ENCODE peak calls at places on chromosomes 4 and X, in four cellular contexts. F, C, H and Q are unnamed samples.

GRCh38 chr4:108224628-108225053 is 55.9 kb upstream of the LEF1 start:
- DNase-seq in C (no peak), F (no peak), H (no peak), Q (peak; percentile 88)

GRCh38 chr4:119099227-119099910 is 36.3 kb upstream of the MYOZ2 start:
- DNase-seq in F (no peak), H (no peak), C (peak; percentile 82), Q (no peak)

GRCh38 chrX:599837-600715 is 30.5 kb upstream of the SHOX start:
- DNase-seq in C (no peak), F (no peak), H (no peak), Q (no peak)

GRCh38 chr4:159606835-159607234 is 504.0 kb downstream of the RAPGEF2 start:
- DNase-seq in F (no peak), H (no peak), C (no peak), Q (peak; percentile 27)

GRCh38 chrX:136586386-136586785 is 54.4 kb downstream of the VGLL1 start:
- DNase-seq in F (no peak), H (no peak), C (no peak), Q (peak; percentile 41)

GRCh38 chrX:9538544-9539045 is 73.7 kb downstream of the TBL1X start:
- DNase-seq in H (no peak), F (peak; percentile 78), C (no peak), Q (no peak)

GRCh38 chr4:5708171-5708828 is at the start of gene EVC2:
- DNase-seq in H (no peak), C (no peak), F (peak; percentile 96), Q (no peak)

GRCh38 chr4:7932333-7932732 is 7.3 kb downstream of the AFAP1 start:
- DNase-seq in C (no peak), H (no peak), F (no peak), Q (no peak)

GRCh38 chr4:26323807-26324206 is 3.0 kb downstream of the RBPJ start:
- DNase-seq in C (no peak), F (no peak), H (no peak), Q (no peak)
- TF ChIP-seq CTCF in C (no peak), F (no peak), H (no peak), Q (peak; percentile 7)

GRCh38 chr4:174216935-174217272 is 66.6 kb downstream of the FBXO8 start:
- DNase-seq in H (no peak), F (no peak), C (no peak), Q (no peak)
- H3K4me3 ChIP-seq in H (peak overlapping the region; percentile 37), F (no peak overlapping the region), C (no peak overlapping the region), Q (peak overlapping the region; percentile 39)

GRCh38 chrX:72554448-72555140 is 18.0 kb downstream of the HDAC8 start:
- DNase-seq in C (no peak), H (no peak), F (no peak), Q (peak; percentile 76)
- TF ChIP-seq CTCF in C (no peak), H (no peak), F (no peak), Q (no peak)

GRCh38 chrX:153763989-153764755 is at the start of gene PLXNB3:
- DNase-seq in C (no peak), F (peak; percentile 93), H (peak; percentile 92), Q (peak; percentile 30)
- H3K4me3 ChIP-seq in C (peak within 1 kb of the TSS; percentile 48), F (no peak within 1 kb of the TSS), H (peak within 1 kb of the TSS; percentile 43), Q (peak within 1 kb of the TSS; percentile 50)

GRCh38 chrX:42102586-42103282 is 179.4 kb upstream of the CASK start:
- DNase-seq in H (no peak), C (no peak), F (no peak), Q (no peak)
- TF ChIP-seq CTCF in H (no peak), C (no peak), F (no peak), Q (no peak)